ENCODE peak calls at places on chromosomes 5 and 9, in seven cellular contexts. R, K, P, I, H, E and X are unnamed samples.

GRCh38 chr9:95516221-95516735 is 493 bp downstream of the PTCH1 start:
- DNase-seq in R (no peak), I (peak), H (no peak), K (no peak), P (no peak), E (peak), X (no peak)

GRCh38 chr9:36632892-36633291 is 60.2 kb downstream of the MELK start:
- DNase-seq in K (peak), H (peak), R (peak), E (no peak), I (peak), P (no peak), X (peak)

GRCh38 chr5:180129291-180130190 is 58.0 kb upstream of the RNF130 start:
- DNase-seq in R (no peak), H (no peak), P (no peak), K (no peak), E (no peak), I (no peak), X (no peak)

GRCh38 chr5:2163940-2164490 is 281.3 kb upstream of the IRX4 start:
- DNase-seq in E (no peak), H (no peak), I (no peak), R (no peak), P (no peak), K (no peak), X (no peak)

GRCh38 chr9:13432914-13433313 is 153.4 kb upstream of the MPDZ start:
- DNase-seq in H (no peak), P (no peak), R (no peak), E (no peak), I (no peak), K (no peak), X (no peak)

GRCh38 chr9:87422999-87423398 is 74.7 kb upstream of the DAPK1 start:
- DNase-seq in E (no peak), P (no peak), R (no peak), K (no peak), I (no peak), H (peak), X (no peak)

GRCh38 chr9:81737871-81738507 is 48.6 kb upstream of the TLE1 start:
- DNase-seq in E (no peak), I (peak), R (no peak), P (no peak), H (peak), K (no peak), X (no peak)

GRCh38 chr5:147481857-147482256 is 28.0 kb downstream of the DPYSL3 start:
- DNase-seq in H (peak), P (no peak), I (no peak), E (no peak), R (no peak), K (no peak), X (no peak)

GRCh38 chr5:143887901-143888648 is 76.1 kb downstream of the HMHB1 start:
- DNase-seq in H (peak), I (peak), R (no peak), E (no peak), P (no peak), K (no peak), X (no peak)

GRCh38 chr9:92245005-92245797 is 48.3 kb downstream of the IARS1 start:
- DNase-seq in H (peak), R (no peak), I (peak), E (no peak), K (no peak), P (no peak), X (no peak)